ENCODE peak calls at places on chromosomes 12 and 14, in eight cellular contexts. K, N, M, S, L, I, A and Y are unnamed samples.

GRCh38 chr12:124254126-124254525 is 40.8 kb upstream of the RFLNA start:
- DNase-seq in K (no peak), S (no peak), I (no peak), A (no peak), L (no peak), M (no peak), N (no peak), Y (no peak)

GRCh38 chr12:109309441-109310246 is 560 bp upstream of the FOXN4 start:
- DNase-seq in S (peak), I (no peak), L (no peak), K (no peak), M (peak), N (peak), A (no peak), Y (no peak)

GRCh38 chr12:122079038-122079531 is 529 bp downstream of the MLXIP start:
- DNase-seq in A (no peak), L (no peak), N (no peak), S (no peak), M (peak), K (no peak), I (no peak), Y (no peak)

GRCh38 chr12:47014474-47014873 is 64.9 kb upstream of the PCED1B start:
- DNase-seq in N (no peak), L (no peak), S (no peak), M (no peak), A (no peak), I (no peak), K (no peak), Y (no peak)

GRCh38 chr12:72256725-72257124 is 15.4 kb upstream of the TRHDE start:
- DNase-seq in S (no peak), N (no peak), K (no peak), M (no peak), A (no peak), I (no peak), L (no peak), Y (no peak)

GRCh38 chr14:37650356-37651037 is 55.1 kb downstream of the TTC6 start:
- DNase-seq in I (no peak), A (no peak), L (no peak), S (no peak), M (peak), K (no peak), N (no peak), Y (peak)

GRCh38 chr12:107393043-107393725 is 292.4 kb upstream of the PWP1 start:
- DNase-seq in A (no peak), M (no peak), I (no peak), N (no peak), K (no peak), L (no peak), S (no peak), Y (no peak)

GRCh38 chr14:105096206-105096875 is 31.1 kb upstream of the GPR132 start:
- DNase-seq in A (no peak), M (no peak), K (no peak), I (no peak), L (no peak), S (no peak), N (no peak), Y (no peak)

GRCh38 chr12:30878034-30878433 is 48.5 kb upstream of the TSPAN11 start:
- DNase-seq in N (no peak), L (no peak), M (no peak), I (no peak), S (no peak), K (no peak), A (no peak), Y (no peak)

GRCh38 chr14:59534361-59534987 is 42.1 kb downstream of the CCDC175 start:
- DNase-seq in N (no peak), I (no peak), K (no peak), S (no peak), M (no peak), A (no peak), L (no peak), Y (no peak)

GRCh38 chr12:116910645-116911449 is at the start of gene FBXW8:
- DNase-seq in N (peak), I (peak), L (peak), K (peak), M (peak), A (peak), S (peak), Y (peak)

GRCh38 chr12:132036063-132036683 is 86.4 kb downstream of the EP400 start:
- DNase-seq in A (no peak), S (no peak), N (no peak), K (no peak), L (no peak), M (no peak), I (no peak), Y (no peak)

GRCh38 chr14:28321475-28322244 is 444.9 kb upstream of the FOXG1 start:
- DNase-seq in L (no peak), I (no peak), K (no peak), A (no peak), M (no peak), S (no peak), N (no peak), Y (no peak)

GRCh38 chr12:31966558-31967205 is 7.5 kb downstream of the RESF1 start:
- DNase-seq in L (no peak), M (no peak), N (no peak), K (no peak), A (no peak), S (no peak), I (no peak), Y (no peak)

GRCh38 chr12:48615681-48616080 is 45.8 kb upstream of the LALBA start:
- DNase-seq in N (no peak), I (no peak), K (no peak), L (no peak), M (no peak), S (no peak), A (no peak), Y (no peak)